ENCODE peak calls at places on chromosomes 4 and X, in five cellular contexts. One of them, this sample, is unnamed.

GRCh38 chr4:67437974-67438713 is 107.2 kb downstream of the CENPC start:
- DNase-seq in NCI-H2171 treated with DMSO at 0.1 percent for 48 hours: no peak
- DNase-seq in glutamatergic neuron: no peak
- DNase-seq in hypothalamus: no peak
- DNase-seq in activated CD8-positive, alpha-beta memory T cell treated with anti-CD3 and anti-CD28 coated beads for 1 hour: no peak
- DNase-seq in this sample: no peak

GRCh38 chr4:56026596-56026995 is 77.9 kb downstream of the CEP135 start:
- DNase-seq in NCI-H2171 treated with DMSO at 0.1 percent for 48 hours: no peak
- DNase-seq in glutamatergic neuron: no peak
- DNase-seq in hypothalamus: no peak
- DNase-seq in activated CD8-positive, alpha-beta memory T cell treated with anti-CD3 and anti-CD28 coated beads for 1 hour: no peak
- DNase-seq in this sample: no peak

GRCh38 chrX:53089224-53089842 is 4.6 kb upstream of the KANTR start:
- DNase-seq in hypothalamus: peak
- DNase-seq in glutamatergic neuron: peak
- DNase-seq in NCI-H2171 treated with DMSO at 0.1 percent for 48 hours: peak
- DNase-seq in activated CD8-positive, alpha-beta memory T cell treated with anti-CD3 and anti-CD28 coated beads for 1 hour: no peak
- DNase-seq in this sample: peak

GRCh38 chrX:63751481-63751880 is 33.5 kb downstream of the ARHGEF9 start:
- DNase-seq in activated CD8-positive, alpha-beta memory T cell treated with anti-CD3 and anti-CD28 coated beads for 1 hour: no peak
- DNase-seq in hypothalamus: no peak
- DNase-seq in NCI-H2171 treated with DMSO at 0.1 percent for 48 hours: no peak
- DNase-seq in glutamatergic neuron: no peak
- DNase-seq in this sample: no peak

GRCh38 chr4:169815606-169816005 is 57.9 kb upstream of the HPF1 start:
- DNase-seq in activated CD8-positive, alpha-beta memory T cell treated with anti-CD3 and anti-CD28 coated beads for 1 hour: no peak
- DNase-seq in glutamatergic neuron: no peak
- DNase-seq in hypothalamus: no peak
- DNase-seq in NCI-H2171 treated with DMSO at 0.1 percent for 48 hours: no peak
- DNase-seq in this sample: no peak

GRCh38 chr4:149980941-149981340 is 97.3 kb upstream of the DCLK2 start:
- DNase-seq in glutamatergic neuron: peak
- DNase-seq in activated CD8-positive, alpha-beta memory T cell treated with anti-CD3 and anti-CD28 coated beads for 1 hour: no peak
- DNase-seq in NCI-H2171 treated with DMSO at 0.1 percent for 48 hours: peak
- DNase-seq in hypothalamus: peak
- DNase-seq in this sample: peak

GRCh38 chr4:17816142-17816541 is 5.4 kb downstream of the NCAPG start:
- DNase-seq in glutamatergic neuron: no peak
- DNase-seq in NCI-H2171 treated with DMSO at 0.1 percent for 48 hours: no peak
- DNase-seq in hypothalamus: no peak
- DNase-seq in activated CD8-positive, alpha-beta memory T cell treated with anti-CD3 and anti-CD28 coated beads for 1 hour: no peak
- DNase-seq in this sample: no peak

GRCh38 chrX:135931644-135932487 is 38.4 kb downstream of the SAGE1 start:
- DNase-seq in activated CD8-positive, alpha-beta memory T cell treated with anti-CD3 and anti-CD28 coated beads for 1 hour: no peak
- DNase-seq in hypothalamus: peak
- DNase-seq in NCI-H2171 treated with DMSO at 0.1 percent for 48 hours: peak
- DNase-seq in glutamatergic neuron: peak
- DNase-seq in this sample: no peak

GRCh38 chrX:23945206-23945605 is 37.4 kb downstream of the CXorf58 start:
- DNase-seq in hypothalamus: no peak
- DNase-seq in activated CD8-positive, alpha-beta memory T cell treated with anti-CD3 and anti-CD28 coated beads for 1 hour: no peak
- DNase-seq in NCI-H2171 treated with DMSO at 0.1 percent for 48 hours: no peak
- DNase-seq in glutamatergic neuron: no peak
- DNase-seq in this sample: no peak